ENCODE peak calls at places on chromosomes 16 and 17, in five cellular contexts. H is fibroblast of mammary gland; W is IMR-90; T is retinal pigment epithelial cell; P is CD8-positive, alpha-beta T cell. E is an unnamed sample.

GRCh38 chr16:14286381-14287230 is 215.5 kb downstream of the MRTFB start:
- DNase-seq in H (no peak), W (no peak), T (peak), P (peak), E (no peak)

GRCh38 chr16:72923757-72924156 is 124.2 kb downstream of the ZFHX3 start:
- DNase-seq in H (no peak), W (no peak), T (no peak), P (no peak), E (no peak)

GRCh38 chr17:45397796-45398195 is 34.9 kb downstream of the ARHGAP27 start:
- DNase-seq in H (no peak), W (no peak), T (no peak), P (no peak), E (no peak)

GRCh38 chr16:82452002-82452741 is 174.6 kb upstream of the CDH13 start:
- DNase-seq in H (no peak), W (no peak), T (no peak), P (no peak), E (no peak)

GRCh38 chr16:84369938-84370627 is 1.7 kb downstream of the ATP2C2 start:
- DNase-seq in H (no peak), W (no peak), T (no peak), P (no peak), E (no peak)

GRCh38 chr16:83300326-83300725 is 507.5 kb upstream of the HSBP1 start:
- DNase-seq in H (no peak), W (no peak), T (no peak), P (no peak), E (no peak)

GRCh38 chr17:42623732-42624596 is 14.5 kb downstream of the TUBG1 start:
- DNase-seq in H (peak), W (peak), T (no peak), P (no peak), E (no peak)

GRCh38 chr17:50062323-50063243 is 6.7 kb downstream of the ITGA3 start:
- DNase-seq in H (peak), W (peak), T (peak), P (no peak), E (peak)

GRCh38 chr16:86342161-86342560 is 168.2 kb upstream of the FOXF1 start:
- DNase-seq in H (no peak), W (no peak), T (no peak), P (no peak), E (no peak)

GRCh38 chr17:57948555-57949420 is 6.4 kb downstream of the CUEDC1 start:
- DNase-seq in H (peak), W (peak), T (no peak), P (no peak), E (peak)

GRCh38 chr17:43832976-43833829 is at the start of gene MPP3:
- DNase-seq in H (peak), W (peak), T (no peak), P (peak), E (no peak)

GRCh38 chr16:84913315-84913714 is 93.5 kb downstream of the CRISPLD2 start:
- DNase-seq in H (no peak), W (no peak), T (no peak), P (no peak), E (no peak)

GRCh38 chr16:58628845-58629680 is 563 bp downstream of the CNOT1 start:
- DNase-seq in H (peak), W (peak), T (no peak), P (peak), E (no peak)

GRCh38 chr17:60496051-60496450 is 30.0 kb downstream of the APPBP2 start:
- DNase-seq in H (no peak), W (peak), T (no peak), P (no peak), E (no peak)

GRCh38 chr17:18139092-18139491 is 30.5 kb downstream of the MYO15A start:
- DNase-seq in H (no peak), W (no peak), T (no peak), P (no peak), E (no peak)

GRCh38 chr16:27114006-27114405 is 47.3 kb downstream of the C16orf82 start:
- DNase-seq in H (no peak), W (no peak), T (no peak), P (no peak), E (no peak)

GRCh38 chr17:48194097-48194550 is 86.6 kb downstream of the SNX11 start:
- DNase-seq in H (no peak), W (peak), T (peak), P (no peak), E (no peak)

GRCh38 chr16:69925311-69925710 is 25.8 kb upstream of the CLEC18A start:
- DNase-seq in H (no peak), W (no peak), T (no peak), P (no peak), E (no peak)

GRCh38 chr17:43994272-43995149 is 9.9 kb upstream of the NAGS start:
- DNase-seq in H (peak), W (peak), T (no peak), P (peak), E (no peak)

GRCh38 chr17:36544049-36544319 is 735 bp upstream of the GGNBP2 start:
- DNase-seq in H (peak), W (peak), T (peak), P (no peak), E (no peak)

GRCh38 chr16:49875812-49876715 is 20.2 kb upstream of the ZNF423 start:
- DNase-seq in H (no peak), W (no peak), T (no peak), P (no peak), E (no peak)

GRCh38 chr16:86406056-86406455 is 104.3 kb upstream of the FOXF1 start:
- DNase-seq in H (no peak), W (peak), T (no peak), P (no peak), E (no peak)

GRCh38 chr16:30335598-30336474 is 19.3 kb downstream of the CD2BP2 start:
- DNase-seq in H (peak), W (no peak), T (peak), P (no peak), E (no peak)

GRCh38 chr17:35947156-35947585 is 3.7 kb upstream of the LYZL6 start:
- DNase-seq in H (peak), W (peak), T (no peak), P (peak), E (no peak)

GRCh38 chr17:71349908-71350600 is 770.8 kb upstream of the SOX9 start:
- DNase-seq in H (peak), W (peak), T (no peak), P (no peak), E (no peak)

GRCh38 chr17:29914819-29915537 is 15.1 kb downstream of the SSH2 start:
- DNase-seq in H (no peak), W (no peak), T (no peak), P (no peak), E (no peak)

GRCh38 chr17:7579839-7580630 is 597 bp downstream of the CD68 start:
- DNase-seq in H (no peak), W (no peak), T (no peak), P (no peak), E (no peak)

GRCh38 chr16:69566437-69567030 is 768 bp downstream of the NFAT5 start:
- DNase-seq in H (peak), W (peak), T (no peak), P (peak), E (no peak)

GRCh38 chr17:83007504-83008475 is 71.6 kb upstream of the METRNL start:
- DNase-seq in H (no peak), W (no peak), T (no peak), P (no peak), E (no peak)

GRCh38 chr16:88681084-88681680 is 5.1 kb downstream of the SNAI3 start:
- DNase-seq in H (no peak), W (no peak), T (no peak), P (peak), E (no peak)

GRCh38 chr17:45234641-45235040 is 13.0 kb downstream of the FMNL1 start:
- DNase-seq in H (no peak), W (no peak), T (no peak), P (peak), E (no peak)

GRCh38 chr17:52420555-52421078 is 262.1 kb upstream of the CA10 start:
- DNase-seq in H (no peak), W (no peak), T (no peak), P (no peak), E (no peak)

GRCh38 chr17:35577826-35578194 is 561 bp downstream of the PEX12 start:
- DNase-seq in H (peak), W (peak), T (no peak), P (no peak), E (no peak)

GRCh38 chr17:4901648-4902344 is 1.1 kb downstream of the CHRNE start:
- DNase-seq in H (no peak), W (no peak), T (no peak), P (peak), E (no peak)

GRCh38 chr17:39737331-39737760 is 392 bp upstream of the GRB7 start:
- DNase-seq in H (no peak), W (no peak), T (no peak), P (no peak), E (no peak)

GRCh38 chr17:38544839-38545209 is 60.9 kb downstream of the SRCIN1 start:
- DNase-seq in H (no peak), W (no peak), T (no peak), P (no peak), E (no peak)
- TF ChIP-seq CTCF in H (no peak), W (no peak), T (no peak), P (no peak), E (no peak)

DNA sequence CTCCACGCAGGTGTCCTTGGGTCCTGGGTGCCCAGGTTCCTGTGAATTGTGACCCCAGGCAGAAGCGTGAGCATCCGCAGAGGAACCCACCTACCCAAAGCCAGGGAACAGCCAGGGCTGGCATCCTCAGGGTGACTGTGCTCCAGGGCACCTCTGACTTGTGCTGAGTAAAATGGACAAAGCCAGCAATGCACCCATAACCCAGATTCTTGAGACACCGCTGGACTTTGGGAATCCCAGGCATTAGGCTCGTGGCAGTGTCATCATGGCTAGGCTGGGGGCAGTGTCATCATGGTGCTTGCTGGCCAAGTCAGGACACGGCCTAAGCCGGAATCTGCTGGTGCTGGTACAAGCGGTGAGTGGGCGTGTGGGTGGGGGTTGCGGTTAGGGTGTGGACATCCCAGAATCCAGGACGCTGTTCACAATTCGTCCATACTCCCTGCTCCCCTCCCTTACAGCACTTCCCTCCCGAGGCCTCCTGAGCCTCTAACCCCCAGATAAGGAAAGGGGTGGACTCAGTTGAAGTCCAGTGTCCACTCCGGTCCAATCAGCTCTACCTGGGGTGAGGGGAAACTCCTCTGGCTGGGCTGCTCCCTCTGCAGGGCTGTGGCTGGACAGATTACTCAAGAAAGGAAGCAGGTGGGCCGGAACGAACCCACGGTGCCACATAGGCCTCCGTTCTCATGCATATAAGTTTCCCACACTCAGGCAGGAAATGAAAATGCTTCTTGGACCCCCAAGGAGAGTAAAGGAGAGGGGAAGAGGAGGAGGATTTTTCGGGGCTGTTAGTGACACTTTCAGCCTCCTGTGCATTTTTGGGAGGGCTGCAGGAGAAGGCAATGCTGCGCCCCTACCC is 138.9 kb downstream of the SEC14L1 start:
- DNase-seq in H (peak), W (peak), T (no peak), P (no peak), E (no peak)
- H3K4me3 ChIP-seq in H (no peak), W (no peak), T (no peak), P (no peak), E (no peak)

DNA sequence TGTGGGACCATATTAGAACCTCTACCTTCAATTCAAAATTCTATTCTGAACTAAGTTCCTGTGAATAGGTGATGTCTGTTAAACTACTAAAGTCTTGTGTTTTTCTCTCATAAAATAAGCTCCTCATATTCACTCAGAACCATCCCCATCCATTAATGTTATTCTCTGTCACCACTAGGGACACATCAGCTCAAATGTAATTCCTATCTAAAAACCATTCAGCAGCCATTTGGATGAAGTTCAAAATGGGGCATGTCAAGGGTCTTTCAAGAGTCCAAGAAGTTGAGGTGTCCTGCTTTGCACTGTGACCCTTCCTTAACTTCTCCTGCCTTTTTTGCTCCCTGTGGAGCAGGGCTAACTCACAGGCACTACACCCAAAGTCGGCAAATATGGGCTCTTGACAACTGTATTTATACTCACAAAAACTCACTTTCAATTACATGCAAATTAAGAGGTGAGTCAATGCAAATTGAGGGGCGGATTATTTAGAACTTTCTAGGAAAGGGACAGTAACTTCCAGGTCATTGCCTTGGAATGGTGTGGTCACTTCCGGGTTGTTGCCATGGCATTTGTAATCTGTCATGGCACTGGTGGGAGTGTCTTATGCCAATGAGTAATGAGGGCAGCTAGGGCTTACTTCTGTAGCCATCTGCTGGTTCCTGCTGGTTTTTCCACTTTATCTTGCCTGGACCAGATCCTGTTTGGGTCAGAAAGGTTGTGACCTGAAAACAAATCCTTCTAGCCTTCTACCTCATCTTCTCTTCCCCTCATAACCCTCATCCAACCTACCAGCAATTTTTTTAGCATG is 128.2 kb upstream of the COX10 start:
- DNase-seq in H (peak), W (peak), T (no peak), P (no peak), E (no peak)
- TF ChIP-seq CTCF in H (peak), W (no peak), T (no peak), P (no peak), E (no peak)

GRCh38 chr16:12803203-12804093 is at the start of gene CPPED1:
- DNase-seq in H (peak), W (peak), T (peak), P (peak), E (peak)
- H3K4me3 ChIP-seq in H (peak), W (peak), T (peak), P (peak), E (peak)

DNA sequence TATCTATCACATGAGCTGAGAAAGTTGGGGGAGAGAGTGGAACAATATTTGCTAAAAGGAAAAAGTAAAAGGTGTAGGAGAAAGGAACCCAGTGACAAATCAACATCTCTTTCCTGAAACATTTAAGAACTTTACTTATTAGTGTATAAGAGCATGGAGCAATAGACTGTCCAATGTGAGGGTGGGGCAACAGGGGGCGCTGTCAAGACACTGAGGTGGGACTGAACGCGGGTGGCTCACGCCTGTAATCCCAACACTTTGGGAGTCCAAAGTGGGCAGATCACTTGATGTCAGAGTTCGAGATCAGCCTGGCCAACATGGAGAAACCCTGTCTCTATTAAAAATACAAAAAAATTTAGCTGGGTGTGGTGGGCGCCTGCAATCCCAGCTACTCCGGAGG is 21.2 kb downstream of the PCTP start:
- DNase-seq in H (no peak), W (no peak), T (no peak), P (no peak), E (no peak)
- TF ChIP-seq CTCF in H (no peak), W (no peak), T (no peak), P (no peak), E (no peak)

E was measured in AG04449.